ENCODE peak calls at places on chromosomes 1 and 21, in five cellular contexts. N, I, Y, M and F are unnamed samples.

GRCh38 chr1:221766210-221766609 is 24.3 kb upstream of the DUSP10 start:
- DNase-seq in I (no peak), M (no peak), Y (no peak), N (no peak), F (no peak)

GRCh38 chr1:3541930-3542329 is 69.4 kb downstream of the MEGF6 start:
- DNase-seq in I (peak), Y (peak), N (no peak), M (no peak), F (no peak)

GRCh38 chr1:62429581-62429980 is 7.3 kb upstream of the USP1 start:
- DNase-seq in Y (no peak), I (no peak), N (no peak), M (no peak), F (no peak)

GRCh38 chr1:156668801-156669637 is 8.2 kb downstream of the NES start:
- DNase-seq in M (no peak), N (no peak), I (no peak), Y (peak), F (no peak)

GRCh38 chr1:15959847-15960446 is 16.0 kb downstream of the ZBTB17 start:
- DNase-seq in Y (no peak), I (no peak), N (no peak), M (no peak), F (peak)

GRCh38 chr1:43947061-43947889 is 525 bp downstream of the IPO13 start:
- DNase-seq in Y (peak), M (no peak), I (no peak), N (no peak), F (no peak)

GRCh38 chr1:234731371-234732085 is 121.5 kb upstream of the IRF2BP2 start:
- DNase-seq in N (no peak), M (peak), Y (peak), I (no peak), F (peak)

GRCh38 chr1:41623736-41624135 is 139.3 kb upstream of the EDN2 start:
- DNase-seq in I (no peak), Y (no peak), N (no peak), M (no peak), F (no peak)

GRCh38 chr1:42845866-42846256 is 552 bp upstream of the ZNF691 start:
- DNase-seq in M (no peak), N (no peak), Y (no peak), I (no peak), F (peak)

GRCh38 chr1:30318864-30319718 is 404.3 kb downstream of the MATN1 start:
- DNase-seq in I (no peak), N (no peak), Y (no peak), M (no peak), F (no peak)

GRCh38 chr1:42177551-42177981 is 13.0 kb upstream of the GUCA2A start:
- DNase-seq in Y (peak), I (no peak), M (no peak), N (no peak), F (no peak)

GRCh38 chr21:42474043-42474831 is 21.8 kb downstream of the RSPH1 start:
- DNase-seq in Y (no peak), I (no peak), N (no peak), M (no peak), F (no peak)

GRCh38 chr1:235105051-235106043 is 23.3 kb downstream of the TOMM20 start:
- DNase-seq in I (no peak), N (no peak), M (peak), Y (no peak), F (no peak)

GRCh38 chr1:156584813-156585212 is 5.3 kb downstream of the TTC24 start:
- DNase-seq in N (peak), M (no peak), I (no peak), Y (no peak), F (peak)

GRCh38 chr1:155940993-155941844 is at the start of gene RXFP4:
- DNase-seq in I (peak), N (no peak), Y (no peak), M (peak), F (peak)

GRCh38 chr1:64811131-64811530 is 66.3 kb downstream of the RAVER2 start:
- DNase-seq in M (no peak), N (no peak), Y (no peak), I (no peak), F (no peak)

GRCh38 chr1:24865168-24865567 is 64.9 kb downstream of the RUNX3 start:
- DNase-seq in M (no peak), N (no peak), Y (no peak), I (no peak), F (no peak)

GRCh38 chr1:109793486-109794318 is 30.0 kb upstream of the EPS8L3 start:
- DNase-seq in I (no peak), Y (no peak), M (peak), N (no peak), F (peak)